ENCODE peak calls at places on chromosomes 13 and 19, in four cellular contexts. One of them, this sample, is unnamed.
A peak's percentile ranks its signal among the peaks of the same experiment; 100 is the strongest.

GRCh38 chr13:30972888-30973377 is 40.5 kb downstream of the TEX26 start:
- DNase-seq in A549: no peak
- DNase-seq in ovary: no peak
- DNase-seq in cardiac muscle cell: no peak
- DNase-seq in this sample: no peak

GRCh38 chr19:44430956-44431355 is 17.3 kb downstream of the ZNF229 start:
- DNase-seq in A549: no peak
- DNase-seq in ovary: no peak
- DNase-seq in cardiac muscle cell: no peak
- DNase-seq in this sample: no peak

GRCh38 chr19:13095934-13096890 is 6.4 kb downstream of the LYL1 start:
- DNase-seq in A549: peak; percentile 27
- DNase-seq in ovary: no peak
- DNase-seq in cardiac muscle cell: peak; percentile 73
- DNase-seq in this sample: no peak

GRCh38 chr13:64488731-64489130 is 2741.4 kb downstream of the PCDH9 start:
- DNase-seq in A549: no peak
- DNase-seq in ovary: no peak
- DNase-seq in cardiac muscle cell: no peak
- DNase-seq in this sample: no peak

GRCh38 chr19:32570081-32570785 is 10.8 kb upstream of the PDCD5 start:
- DNase-seq in A549: peak; percentile 85
- DNase-seq in ovary: peak; percentile 47
- DNase-seq in cardiac muscle cell: peak; percentile 59
- DNase-seq in this sample: peak; percentile 57

GRCh38 chr19:9914315-9915207 is 21.8 kb downstream of the OLFM2 start:
- DNase-seq in A549: peak; percentile 84
- DNase-seq in ovary: peak; percentile 36
- DNase-seq in cardiac muscle cell: peak; percentile 89
- DNase-seq in this sample: peak; percentile 47

GRCh38 chr19:50896591-50897190 is 14.5 kb downstream of the KLK4 start:
- DNase-seq in A549: peak; percentile 67
- DNase-seq in ovary: no peak
- DNase-seq in cardiac muscle cell: no peak
- DNase-seq in this sample: no peak

GRCh38 chr13:99196466-99197256 is 4.0 kb upstream of the UBAC2 start:
- DNase-seq in A549: no peak
- DNase-seq in ovary: no peak
- DNase-seq in cardiac muscle cell: no peak
- DNase-seq in this sample: peak; percentile 44

GRCh38 chr19:39223703-39224279 is 19.7 kb upstream of the SYCN start:
- DNase-seq in A549: no peak
- DNase-seq in ovary: no peak
- DNase-seq in cardiac muscle cell: peak; percentile 76
- DNase-seq in this sample: no peak

DNA sequence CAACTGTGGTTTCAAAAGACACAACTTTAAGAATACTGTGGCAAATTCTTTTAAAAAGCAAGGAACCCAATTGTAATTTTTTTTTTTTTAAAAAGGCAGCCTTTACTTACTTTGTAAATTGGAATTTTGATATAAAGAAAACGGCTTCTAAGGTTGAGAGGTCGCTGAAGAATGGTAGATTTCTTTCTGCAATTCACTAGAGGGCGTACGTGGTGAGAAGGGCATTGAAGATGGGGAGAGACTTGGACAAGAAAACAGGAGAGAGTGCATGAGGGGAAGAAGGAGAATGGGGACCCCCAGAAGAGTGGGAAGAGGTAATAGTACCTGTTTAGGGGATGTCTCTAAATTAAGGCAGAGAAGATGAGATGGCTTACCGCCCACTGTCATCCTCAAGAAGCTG is 33.5 kb upstream of the PABPC3 start:
- DNase-seq in A549: peak; percentile 12
- DNase-seq in ovary: no peak
- DNase-seq in cardiac muscle cell: no peak
- DNase-seq in this sample: no peak
- H3K9me3 ChIP-seq in A549: no peaks in the 10 kb centered on the region
- H3K9me3 ChIP-seq in ovary: no peaks in the 10 kb centered on the region
- H3K9me3 ChIP-seq in cardiac muscle cell: no peaks in the 10 kb centered on the region
- H3K9me3 ChIP-seq in this sample: no peaks in the 10 kb centered on the region

GRCh38 chr19:3692141-3693029 is 7.9 kb downstream of the PIP5K1C start:
- DNase-seq in A549: no peak
- DNase-seq in ovary: no peak
- DNase-seq in cardiac muscle cell: no peak
- DNase-seq in this sample: no peak
- H3K4me1 ChIP-seq in A549: no peaks in the 10 kb centered on the region
- H3K4me1 ChIP-seq in ovary: peaks cover 5% of the 10 kb centered on the region
- H3K4me1 ChIP-seq in cardiac muscle cell: peaks cover 5% of the 10 kb centered on the region
- H3K4me1 ChIP-seq in this sample: no peaks in the 10 kb centered on the region

GRCh38 chr19:41085748-41086415 is 2.4 kb upstream of the CYP2A13 start:
- DNase-seq in A549: no peak
- DNase-seq in ovary: no peak
- DNase-seq in cardiac muscle cell: no peak
- DNase-seq in this sample: no peak
- H3K9me3 ChIP-seq in A549: no peaks in the 10 kb centered on the region
- H3K9me3 ChIP-seq in ovary: no peaks in the 10 kb centered on the region
- H3K9me3 ChIP-seq in cardiac muscle cell: no peaks in the 10 kb centered on the region
- H3K9me3 ChIP-seq in this sample: no peaks in the 10 kb centered on the region

GRCh38 chr13:21799671-21800070 is 128.8 kb downstream of the FGF9 start:
- DNase-seq in A549: no peak
- DNase-seq in ovary: no peak
- DNase-seq in cardiac muscle cell: no peak
- DNase-seq in this sample: no peak
- H3K4me1 ChIP-seq in A549: no peaks in the 10 kb centered on the region
- H3K4me1 ChIP-seq in ovary: no peaks in the 10 kb centered on the region
- H3K4me1 ChIP-seq in cardiac muscle cell: no peaks in the 10 kb centered on the region
- H3K4me1 ChIP-seq in this sample: no peaks in the 10 kb centered on the region

DNA sequence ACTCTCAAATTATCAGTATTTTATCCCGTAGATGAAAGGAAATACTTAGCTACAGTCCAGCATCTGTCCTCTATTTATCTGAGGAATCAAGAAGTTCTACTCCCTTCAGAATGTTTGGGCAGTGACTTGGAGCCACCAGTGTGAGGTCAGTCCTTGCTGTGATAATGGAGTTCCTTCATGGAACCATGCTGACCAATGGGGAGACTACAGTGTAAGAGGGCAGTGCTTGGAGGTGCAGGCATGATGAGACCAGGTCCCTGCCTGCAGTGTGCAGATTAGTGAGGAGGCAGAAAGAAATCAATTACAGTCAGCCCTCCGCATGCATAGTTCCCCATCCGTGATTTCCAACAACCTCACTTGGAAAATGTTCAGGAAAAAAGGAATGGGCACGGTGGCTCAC is at the start of gene C19orf18:
- DNase-seq in A549: no peak
- DNase-seq in ovary: no peak
- DNase-seq in cardiac muscle cell: no peak
- DNase-seq in this sample: no peak
- H3K9me3 ChIP-seq in A549: peaks cover 93% of the 10 kb centered on the region
- H3K9me3 ChIP-seq in ovary: peaks cover 25% of the 10 kb centered on the region
- H3K9me3 ChIP-seq in cardiac muscle cell: peaks cover 12% of the 10 kb centered on the region
- H3K9me3 ChIP-seq in this sample: peaks cover 12% of the 10 kb centered on the region

GRCh38 chr19:1136201-1136600 is 32.4 kb downstream of the GPX4 start:
- DNase-seq in A549: no peak
- DNase-seq in ovary: no peak
- DNase-seq in cardiac muscle cell: no peak
- DNase-seq in this sample: peak; percentile 91
- H3K4me1 ChIP-seq in A549: peaks cover 21% of the 10 kb centered on the region
- H3K4me1 ChIP-seq in ovary: peaks cover 22% of the 10 kb centered on the region
- H3K4me1 ChIP-seq in cardiac muscle cell: peaks cover 13% of the 10 kb centered on the region
- H3K4me1 ChIP-seq in this sample: peaks cover 3% of the 10 kb centered on the region

GRCh38 chr19:51980116-51980736 is 6.4 kb downstream of the ZNF350 start:
- DNase-seq in A549: no peak
- DNase-seq in ovary: no peak
- DNase-seq in cardiac muscle cell: no peak
- DNase-seq in this sample: no peak
- H3K9me3 ChIP-seq in A549: peaks cover 93% of the 10 kb centered on the region
- H3K9me3 ChIP-seq in ovary: no peaks in the 10 kb centered on the region
- H3K9me3 ChIP-seq in cardiac muscle cell: no peaks in the 10 kb centered on the region
- H3K9me3 ChIP-seq in this sample: peaks cover 9% of the 10 kb centered on the region

DNA sequence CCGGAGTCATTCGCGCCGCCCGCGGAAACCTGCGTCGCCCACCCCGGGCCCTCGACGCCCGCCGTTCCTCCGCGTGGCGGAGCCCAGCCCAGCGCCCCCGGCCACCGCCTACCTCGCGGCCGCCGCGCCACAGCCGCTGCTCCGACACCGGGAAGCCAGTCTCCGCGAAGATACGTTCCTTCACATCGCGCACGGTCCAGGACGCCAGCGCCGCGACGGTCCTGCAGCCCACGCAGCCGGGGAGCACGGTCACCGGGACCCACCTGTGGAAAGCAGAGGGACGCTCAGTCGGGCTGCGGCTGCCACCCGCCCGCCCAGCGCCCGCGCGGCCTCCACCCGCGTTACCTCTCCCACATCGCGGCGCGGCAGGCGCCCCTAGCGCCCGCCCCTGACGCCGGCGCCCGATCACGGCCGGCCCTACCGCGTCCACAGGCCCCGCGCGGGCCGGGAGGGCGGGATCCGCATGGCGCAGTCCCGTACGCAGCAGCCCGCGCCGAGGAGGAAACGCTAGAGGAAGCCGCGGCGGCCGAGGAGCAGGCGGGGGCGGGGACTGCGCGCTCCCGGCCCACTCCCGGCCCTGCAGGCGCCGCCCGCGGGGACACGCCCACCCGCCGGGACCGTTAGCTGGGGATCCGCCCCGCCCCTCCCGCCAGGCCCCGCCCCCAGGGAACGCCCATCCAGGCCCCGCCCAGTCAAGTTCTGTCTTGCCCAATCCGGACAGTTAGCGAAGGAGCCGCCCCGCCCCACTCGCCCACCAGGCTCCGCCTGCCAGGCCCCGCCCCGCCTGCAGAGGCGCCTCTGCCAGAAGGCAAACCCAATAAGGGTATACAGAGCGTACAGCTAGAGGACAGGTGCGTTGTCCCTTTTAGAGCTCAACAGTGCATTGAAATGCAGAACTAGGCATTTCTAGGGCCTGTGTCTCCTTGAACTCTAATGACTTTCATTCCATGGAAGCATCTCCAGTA is 58.2 kb downstream of the SACS start:
- DNase-seq in A549: peak; percentile 91
- DNase-seq in ovary: peak; percentile 96
- DNase-seq in cardiac muscle cell: peak; percentile 96
- DNase-seq in this sample: peak; percentile 89
- H3K4me1 ChIP-seq in A549: peaks cover 25% of the 10 kb centered on the region
- H3K4me1 ChIP-seq in ovary: peaks cover 11% of the 10 kb centered on the region
- H3K4me1 ChIP-seq in cardiac muscle cell: peaks cover 4% of the 10 kb centered on the region
- H3K4me1 ChIP-seq in this sample: no peaks in the 10 kb centered on the region

GRCh38 chr19:58252102-58252685 is 23.5 kb downstream of the ZNF544 start:
- DNase-seq in A549: peak; percentile 67
- DNase-seq in ovary: no peak
- DNase-seq in cardiac muscle cell: no peak
- DNase-seq in this sample: no peak
- H3K9me3 ChIP-seq in A549: peaks cover 98% of the 10 kb centered on the region
- H3K9me3 ChIP-seq in ovary: peaks cover 46% of the 10 kb centered on the region
- H3K9me3 ChIP-seq in cardiac muscle cell: peaks cover 23% of the 10 kb centered on the region
- H3K9me3 ChIP-seq in this sample: peaks cover 11% of the 10 kb centered on the region